ENCODE peak calls at places on chromosomes 1 and 21, in four cellular contexts. U is cardiac fibroblast, P is heart left ventricle, M is lower leg skin. G is an unnamed sample.

GRCh38 chr1:30410153-30410851 is 313.1 kb downstream of the MATN1 start:
- DNase-seq in U (no peak), M (peak), P (no peak), G (no peak)

GRCh38 chr1:159465191-159465603 is 25.7 kb downstream of the OR10J1 start:
- DNase-seq in U (no peak), P (no peak), M (no peak), G (no peak)

GRCh38 chr21:18716578-18717138 is 313.1 kb upstream of the TMPRSS15 start:
- DNase-seq in M (no peak), U (no peak), P (no peak), G (no peak)

GRCh38 chr1:177948336-177948972 is 21.4 kb downstream of the SEC16B start:
- DNase-seq in U (peak), P (no peak), M (peak), G (peak)

GRCh38 chr21:46552865-46553379 is 52.0 kb downstream of the S100B start:
- DNase-seq in M (no peak), U (no peak), P (no peak), G (no peak)

GRCh38 chr1:178039826-178040380 is 54.0 kb upstream of the RASAL2 start:
- DNase-seq in M (no peak), P (no peak), U (no peak), G (no peak)

GRCh38 chr1:16205891-16206546 is 6.4 kb downstream of the ARHGEF19 start:
- DNase-seq in P (no peak), M (no peak), U (no peak), G (no peak)

GRCh38 chr1:167474191-167474641 is 44.1 kb downstream of the CD247 start:
- DNase-seq in P (no peak), U (no peak), M (no peak), G (no peak)

GRCh38 chr1:160127865-160128523 is 12.4 kb downstream of the ATP1A2 start:
- DNase-seq in U (peak), M (no peak), P (no peak), G (no peak)

GRCh38 chr1:43632135-43632670 is 17.7 kb upstream of the KDM4A start:
- DNase-seq in M (no peak), P (no peak), U (no peak), G (no peak)

GRCh38 chr1:76379506-76379905 is 305.0 kb downstream of the ST6GALNAC3 start:
- DNase-seq in U (no peak), M (peak), P (no peak), G (peak)

GRCh38 chr1:242828828-242829227 is 304.3 kb upstream of the PLD5 start:
- DNase-seq in P (no peak), U (no peak), M (no peak), G (peak)

GRCh38 chr1:156499703-156500577 is 635 bp downstream of the MEF2D start:
- DNase-seq in U (no peak), M (peak), P (peak), G (no peak)

GRCh38 chr1:216929870-216930582 is 206.8 kb upstream of the ESRRG start:
- DNase-seq in U (peak), P (no peak), M (no peak), G (peak)

GRCh38 chr1:91273875-91274274 is 130.8 kb downstream of the HFM1 start:
- DNase-seq in M (no peak), P (no peak), U (peak), G (no peak)

GRCh38 chr1:182676321-182676720 is 8.1 kb downstream of the RGS8 start:
- DNase-seq in P (no peak), U (peak), M (no peak), G (no peak)

GRCh38 chr1:110283677-110284076 is 55.5 kb upstream of the RBM15 start:
- DNase-seq in M (no peak), U (peak), P (no peak), G (no peak)

GRCh38 chr1:118298397-118298796 is 113.4 kb upstream of the SPAG17 start:
- DNase-seq in P (no peak), U (no peak), M (no peak), G (no peak)

GRCh38 chr1:95203908-95204437 is 30.0 kb upstream of the RWDD3 start:
- DNase-seq in P (no peak), M (no peak), U (no peak), G (no peak)

GRCh38 chr1:184755226-184756065 is 788 bp upstream of the EDEM3 start:
- DNase-seq in P (no peak), U (peak), M (no peak), G (peak)

GRCh38 chr1:154448271-154448905 is 43.2 kb downstream of the IL6R start:
- DNase-seq in U (no peak), P (no peak), M (no peak), G (no peak)

GRCh38 chr21:46183910-46184624 is at the start of gene SPATC1L:
- DNase-seq in M (no peak), P (peak), U (peak), G (peak)

GRCh38 chr1:116489231-116489697 is 81.6 kb downstream of the CD58 start:
- DNase-seq in U (peak), M (no peak), P (no peak), G (no peak)

GRCh38 chr1:6041432-6042062 is 4.1 kb upstream of the KCNAB2 start:
- DNase-seq in M (no peak), P (no peak), U (peak), G (no peak)

GRCh38 chr1:48701445-48701844 is 75.2 kb downstream of the BEND5 start:
- DNase-seq in U (no peak), P (no peak), M (no peak), G (no peak)

GRCh38 chr1:16387201-16388185 is 20.5 kb downstream of the SZRD1 start:
- DNase-seq in M (no peak), P (no peak), U (no peak), G (no peak)

GRCh38 chr1:167489581-167490340 is 28.6 kb downstream of the CD247 start:
- DNase-seq in M (no peak), U (no peak), P (no peak), G (no peak)

GRCh38 chr1:39646232-39647081 is 7.0 kb upstream of the HEYL start:
- DNase-seq in P (peak), U (peak), M (no peak), G (no peak)

GRCh38 chr1:36602189-36602588 is 119.5 kb upstream of the CSF3R start:
- DNase-seq in P (no peak), U (no peak), M (no peak), G (no peak)
- TF ChIP-seq CTCF in P (no peak), U (no peak), M (no peak), G (no peak)

GRCh38 chr1:46175243-46175642 is 356 bp downstream of the TSPAN1 start:
- DNase-seq in U (no peak), M (no peak), P (no peak), G (no peak)

GRCh38 chr1:46173361-46173856 is 1.5 kb upstream of the TSPAN1 start:
- DNase-seq in U (peak), M (no peak), P (peak), G (no peak)

GRCh38 chr1:46179138-46180081 is 3.1 kb upstream of the P3R3URF start:
- DNase-seq in U (peak), P (peak), M (peak), G (peak)

GRCh38 chr1:46174448-46175231 is at the start of gene TSPAN1:
- DNase-seq in M (peak), U (peak), P (peak), G (no peak)

GRCh38 chr1:46176211-46176865 is at the start of gene P3R3URF:
- DNase-seq in P (no peak), U (no peak), M (no peak), G (no peak)
- TF ChIP-seq CTCF in P (no peak), U (no peak), M (no peak), G (no peak)

DNA sequence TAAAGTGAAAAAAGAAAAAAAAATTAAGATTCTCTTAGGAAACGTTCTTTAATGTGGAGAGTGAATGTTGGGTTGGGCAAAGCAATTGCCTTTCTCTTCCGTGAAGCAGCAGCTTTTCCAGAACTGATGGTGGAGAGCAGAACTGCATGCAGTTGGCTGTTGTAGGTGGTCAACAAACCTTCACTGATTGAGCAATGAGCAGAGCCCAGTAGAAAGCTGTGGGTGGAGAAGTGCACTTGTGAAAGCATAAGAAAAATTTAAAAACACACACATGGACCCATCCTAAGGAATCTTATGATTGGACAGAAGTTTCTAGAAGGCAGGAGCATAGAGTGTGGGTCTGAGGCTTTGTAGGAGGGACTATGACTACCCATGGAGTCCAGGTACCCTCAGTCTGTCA is 4.5 kb downstream of the PRELP start:
- DNase-seq in U (peak), P (no peak), M (no peak), G (no peak)
- TF ChIP-seq CTCF in U (no peak), P (no peak), M (no peak), G (no peak)

GRCh38 chr1:198072177-198072576 is 84.6 kb upstream of the NEK7 start:
- DNase-seq in P (no peak), M (no peak), U (peak), G (no peak)
- TF ChIP-seq CTCF in P (peak), M (no peak), U (peak), G (peak)